ENCODE peak calls at places on chromosome 21, in nine cellular contexts. J, D, O, B, S, X, H, G and M are unnamed samples.

GRCh38 chr21:44618504-44618903 is 6.6 kb downstream of the KRTAP10-8 start:
- DNase-seq in J (no peak), D (no peak), O (no peak), B (peak), S (no peak), X (no peak), H (no peak), G (no peak), M (no peak)

GRCh38 chr21:25896657-25897056 is 161.9 kb downstream of the GABPA start:
- DNase-seq in J (no peak), D (no peak), O (no peak), B (no peak), S (no peak), X (no peak), H (no peak), G (no peak), M (no peak)

GRCh38 chr21:36459098-36459497 is 20.8 kb downstream of the CLDN14 start:
- DNase-seq in J (no peak), D (no peak), O (no peak), B (no peak), S (no peak), X (no peak), H (no peak), G (no peak), M (no peak)

GRCh38 chr21:19256934-19257660 is 853.5 kb upstream of the TMPRSS15 start:
- DNase-seq in J (no peak), D (no peak), O (no peak), B (no peak), S (no peak), X (no peak), H (no peak), G (no peak), M (no peak)

GRCh38 chr21:42094811-42095210 is 23.7 kb downstream of the UMODL1 start:
- DNase-seq in J (no peak), D (no peak), O (no peak), B (peak), S (no peak), X (no peak), H (no peak), G (no peak), M (no peak)

GRCh38 chr21:45320991-45321656 is 33.4 kb upstream of the POFUT2 start:
- DNase-seq in J (no peak), D (no peak), O (no peak), B (no peak), S (no peak), X (no peak), H (no peak), G (no peak), M (no peak)

GRCh38 chr21:35520302-35520701 is 471.2 kb upstream of the RUNX1 start:
- DNase-seq in J (no peak), D (no peak), O (no peak), B (no peak), S (no peak), X (no peak), H (no peak), G (no peak), M (no peak)

GRCh38 chr21:44849616-44850130 is 23.8 kb downstream of the PTTG1IP start:
- DNase-seq in J (no peak), D (no peak), O (no peak), B (no peak), S (no peak), X (no peak), H (no peak), G (no peak), M (no peak)

GRCh38 chr21:41778974-41779600 is 12.2 kb upstream of the RIPK4 start:
- DNase-seq in J (no peak), D (no peak), O (no peak), B (no peak), S (no peak), X (no peak), H (no peak), G (no peak), M (no peak)

GRCh38 chr21:39712976-39713375 is 32.0 kb upstream of the IGSF5 start:
- DNase-seq in J (no peak), D (peak), O (no peak), B (no peak), S (no peak), X (no peak), H (no peak), G (no peak), M (no peak)

GRCh38 chr21:35298757-35299156 is 249.7 kb upstream of the RUNX1 start:
- DNase-seq in J (no peak), D (no peak), O (no peak), B (no peak), S (no peak), X (no peak), H (no peak), G (no peak), M (no peak)

GRCh38 chr21:32403201-32403701 is 9.3 kb upstream of the EVA1C start:
- DNase-seq in J (no peak), D (peak), O (peak), B (peak), S (peak), X (peak), H (peak), G (no peak), M (peak)

GRCh38 chr21:29384608-29385359 is 86.1 kb downstream of the BACH1 start:
- DNase-seq in J (no peak), D (no peak), O (no peak), B (no peak), S (no peak), X (no peak), H (no peak), G (no peak), M (no peak)

GRCh38 chr21:15669247-15669646 is 60.5 kb upstream of the USP25 start:
- DNase-seq in J (no peak), D (no peak), O (no peak), B (peak), S (no peak), X (no peak), H (no peak), G (no peak), M (no peak)

GRCh38 chr21:17612565-17613241 is at the start of gene BTG3:
- DNase-seq in J (peak), D (peak), O (peak), B (peak), S (peak), X (peak), H (peak), G (peak), M (peak)

GRCh38 chr21:35316933-35317332 is 267.8 kb upstream of the RUNX1 start:
- DNase-seq in J (no peak), D (no peak), O (no peak), B (peak), S (no peak), X (no peak), H (no peak), G (no peak), M (no peak)

GRCh38 chr21:19010996-19011395 is 607.4 kb upstream of the TMPRSS15 start:
- DNase-seq in J (no peak), D (no peak), O (no peak), B (no peak), S (no peak), X (no peak), H (no peak), G (no peak), M (no peak)